ENCODE peak calls at places on chromosomes 1 and 21, in seven cellular contexts. J is SJSA1, S is heart right ventricle, Z is tibial artery, X is IMR-90, O is iPS DF 6.9, Y is A673. T is an unnamed sample. For H3K9me3 and H3K4me1, the result is how much of the 10 kb centered on the place peaks cover.

GRCh38 chr1:219692981-219693380 is 80.1 kb upstream of the ZC3H11B start:
- DNase-seq in J (no peak), O (no peak), Y (no peak), Z (no peak), X (peak), S (no peak), T (no peak)

GRCh38 chr21:39349211-39350093 is 564 bp upstream of the HMGN1 start:
- DNase-seq in O (peak), Y (peak), X (peak), S (peak), Z (peak), J (peak), T (peak)

GRCh38 chr21:35511298-35512162 is 462.4 kb upstream of the RUNX1 start:
- DNase-seq in J (no peak), S (no peak), Y (no peak), X (peak), O (no peak), Z (no peak), T (no peak)

GRCh38 chr1:5108740-5109139 is 454.3 kb downstream of the AJAP1 start:
- DNase-seq in Y (no peak), O (no peak), Z (no peak), X (no peak), S (no peak), J (no peak), T (no peak)

GRCh38 chr1:209150114-209150513 is 433.4 kb upstream of the CAMK1G start:
- DNase-seq in O (peak), Z (no peak), X (peak), J (no peak), S (no peak), Y (peak), T (no peak)

GRCh38 chr1:223249854-223250631 is 107.0 kb upstream of the TLR5 start:
- DNase-seq in Z (no peak), X (no peak), S (no peak), O (no peak), J (no peak), Y (no peak), T (no peak)

GRCh38 chr1:209785592-209785991 is 1.2 kb upstream of the C1orf74 start:
- DNase-seq in Z (no peak), S (no peak), O (no peak), X (no peak), J (no peak), Y (no peak), T (no peak)

GRCh38 chr1:32500387-32501209 is 35.7 kb downstream of the ZBTB8B start:
- DNase-seq in S (peak), O (no peak), X (peak), J (peak), Y (peak), Z (peak), T (peak)

GRCh38 chr1:198686069-198686728 is 47.4 kb downstream of the PTPRC start:
- DNase-seq in Z (no peak), S (no peak), J (no peak), O (no peak), X (peak), Y (peak), T (no peak)

GRCh38 chr21:33025106-33025470 is 647 bp upstream of the OLIG2 start:
- DNase-seq in O (no peak), S (no peak), J (no peak), Y (no peak), X (no peak), Z (no peak), T (no peak)

GRCh38 chr21:33025471-33026298 is at the start of gene OLIG2:
- DNase-seq in O (peak), S (no peak), Y (peak), Z (no peak), J (no peak), X (peak), T (no peak)

GRCh38 chr21:33022828-33023573 is 2.7 kb upstream of the OLIG2 start:
- DNase-seq in Z (no peak), O (no peak), X (no peak), Y (no peak), J (no peak), S (no peak), T (no peak)

GRCh38 chr21:33023574-33024277 is 2.0 kb upstream of the OLIG2 start:
- DNase-seq in J (no peak), S (no peak), Y (no peak), Z (no peak), O (no peak), X (no peak), T (no peak)

GRCh38 chr21:33024278-33025103 is 1.2 kb upstream of the OLIG2 start:
- DNase-seq in X (no peak), J (no peak), Y (no peak), S (no peak), O (no peak), Z (no peak), T (no peak)
- H3K9me3 ChIP-seq in X (under half), J (under half), Y (under half), S (under half), O (under half), Z (under half), T (under half)

GRCh38 chr1:6585841-6586240 is 6.0 kb downstream of the ZBTB48 start:
- DNase-seq in Y (no peak), X (no peak), Z (no peak), J (no peak), O (no peak), S (no peak), T (no peak)

GRCh38 chr1:6588128-6588892 is 8.5 kb downstream of the ZBTB48 start:
- DNase-seq in J (no peak), Y (no peak), S (no peak), O (no peak), Z (no peak), X (no peak), T (no peak)

GRCh38 chr1:6588893-6589481 is 9.2 kb downstream of the ZBTB48 start:
- DNase-seq in O (no peak), Z (no peak), X (no peak), S (no peak), Y (no peak), J (no peak), T (peak)

GRCh38 chr1:6586404-6586816 is 6.6 kb downstream of the ZBTB48 start:
- DNase-seq in O (no peak), S (no peak), X (no peak), Z (no peak), J (no peak), Y (no peak), T (no peak)

DNA sequence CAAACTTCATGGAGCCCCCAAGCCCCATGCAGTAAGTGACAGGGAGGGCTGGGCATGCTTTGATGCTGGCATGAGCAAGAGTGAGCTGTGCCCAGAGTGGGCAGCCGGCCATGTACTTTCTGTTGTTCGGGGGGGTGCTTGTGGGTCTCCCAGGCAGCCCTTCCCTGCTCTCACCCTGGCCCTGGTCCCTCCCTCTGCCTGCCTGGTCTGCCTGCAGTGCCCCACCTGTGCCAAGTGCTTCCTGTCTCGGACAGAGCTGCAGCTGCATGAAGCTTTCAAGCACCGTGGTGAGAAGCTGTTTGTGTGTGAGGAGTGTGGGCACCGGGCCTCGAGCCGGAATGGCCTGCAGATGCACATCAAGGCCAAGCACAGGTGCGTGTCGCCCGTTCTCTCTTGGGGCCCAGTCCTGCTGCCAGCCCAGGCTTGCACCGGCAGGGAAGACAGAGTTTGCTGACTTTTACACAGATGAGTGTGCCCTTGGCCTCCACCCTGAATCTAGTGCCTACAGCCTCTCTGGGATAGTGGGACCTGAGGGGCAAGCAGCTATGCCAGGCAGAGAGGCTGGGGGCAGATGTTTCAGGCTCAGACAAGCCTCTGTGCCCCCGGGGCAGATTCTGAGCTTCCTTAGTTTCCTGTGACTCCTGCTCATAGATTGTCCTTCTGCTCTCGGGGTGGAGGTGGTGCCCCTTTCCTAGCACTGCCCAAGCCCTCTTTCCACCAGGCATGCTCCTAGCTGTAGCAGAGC is 7.6 kb downstream of the ZBTB48 start:
- DNase-seq in X (no peak), S (peak), Z (peak), Y (no peak), J (no peak), O (no peak), T (peak)
- H3K27ac ChIP-seq in X (no peak), S (peak), Z (peak), Y (no peak), J (no peak), O (no peak), T (peak)

DNA sequence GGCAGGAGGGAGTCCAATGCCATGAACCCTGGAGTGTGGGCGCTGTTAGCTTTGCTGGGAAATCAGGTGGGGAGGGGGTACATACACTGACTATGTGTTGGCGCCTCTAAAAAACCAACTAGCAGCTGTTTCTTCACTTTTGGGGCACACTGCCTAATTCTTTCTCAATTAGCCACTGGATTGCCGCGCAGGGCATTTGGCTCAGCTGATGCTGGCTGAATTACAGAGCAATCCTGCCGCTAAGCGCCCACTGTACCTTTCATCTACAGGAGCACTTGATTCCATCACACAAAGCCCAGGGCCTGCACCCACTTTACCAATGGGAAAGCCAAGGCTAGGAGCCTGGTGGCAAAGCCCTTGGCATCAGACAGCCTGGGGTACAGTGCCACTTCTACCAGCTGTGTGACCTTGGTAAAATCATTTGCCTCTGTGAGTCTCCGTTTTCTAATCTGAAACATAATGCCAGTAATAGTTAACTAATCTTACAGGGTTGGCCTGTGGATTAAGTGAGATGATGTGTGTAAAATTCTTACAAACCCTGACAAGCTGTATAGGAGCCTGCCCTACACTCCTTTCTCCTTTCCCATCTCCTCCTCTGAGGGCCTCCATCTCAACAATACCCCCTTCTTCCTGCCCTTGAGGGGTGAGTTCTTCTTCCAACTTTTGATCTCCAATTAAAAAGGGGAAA is 59.0 kb downstream of the UBE2T start:
- DNase-seq in X (no peak), Z (no peak), Y (no peak), S (no peak), O (no peak), J (no peak), T (no peak)
- H3K4me1 ChIP-seq in X (under half), Z (under half), Y (under half), S (under half), O (under half), J (half or more), T (under half)

GRCh38 chr1:228242313-228242864 is 34.5 kb downstream of the OBSCN start:
- DNase-seq in Y (no peak), J (no peak), Z (no peak), S (no peak), O (no peak), X (no peak), T (no peak)

GRCh38 chr1:228243093-228243492 is 35.2 kb downstream of the OBSCN start:
- DNase-seq in X (no peak), Z (no peak), S (no peak), O (no peak), Y (no peak), J (no peak), T (no peak)

GRCh38 chr1:228241259-228241658 is 33.4 kb downstream of the OBSCN start:
- DNase-seq in X (no peak), Y (no peak), O (no peak), Z (no peak), J (no peak), S (no peak), T (no peak)

GRCh38 chr1:228238461-228238860 is 30.6 kb downstream of the OBSCN start:
- DNase-seq in J (no peak), Z (no peak), X (no peak), Y (no peak), S (no peak), O (no peak), T (no peak)

DNA sequence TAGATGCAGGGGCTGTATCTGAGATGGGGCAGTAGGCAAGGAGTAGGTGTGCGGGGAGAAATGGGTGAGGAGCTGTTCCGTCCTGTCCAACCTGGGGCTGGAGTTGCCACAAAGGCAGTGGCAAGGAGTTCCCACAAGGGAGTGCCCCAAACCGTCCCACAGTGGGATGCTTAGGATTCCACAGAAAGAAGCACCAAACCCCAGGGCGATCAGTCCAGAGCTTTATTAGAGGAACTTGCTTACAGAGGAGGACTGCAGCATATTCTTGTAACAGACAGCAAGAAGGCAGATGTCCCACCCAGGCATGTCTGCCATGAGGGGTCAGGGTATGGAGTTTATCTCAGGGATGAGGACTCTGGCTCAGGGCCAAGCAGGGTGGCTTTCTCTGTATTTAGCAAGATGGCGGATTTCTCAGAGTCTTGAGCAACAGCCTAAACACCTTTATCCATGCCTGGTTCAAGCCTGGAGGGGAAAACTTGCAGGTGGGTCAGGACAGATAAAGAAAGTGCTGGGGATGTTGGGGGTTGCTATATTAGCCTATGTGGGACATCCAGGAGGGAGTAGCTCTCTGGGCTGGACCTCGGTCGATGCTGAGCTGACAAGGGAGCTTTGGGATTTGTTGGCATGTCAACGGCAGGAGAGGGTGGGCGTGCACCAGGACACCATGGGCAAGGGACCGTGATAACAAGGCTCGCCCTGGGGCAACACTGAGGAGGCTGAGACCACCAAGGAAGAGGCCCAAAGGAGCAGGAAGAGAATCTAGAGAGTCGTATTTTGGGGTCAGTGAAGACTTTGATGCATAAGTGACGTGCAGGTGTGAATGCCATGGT is 32.8 kb downstream of the OBSCN start:
- DNase-seq in J (no peak), S (no peak), Z (no peak), Y (no peak), X (no peak), O (no peak), T (no peak)
- H3K9me3 ChIP-seq in J (under half), S (under half), Z (under half), Y (half or more), X (under half), O (under half), T (under half)

GRCh38 chr1:34710811-34711210 is 44.0 kb upstream of the GJB5 start:
- DNase-seq in O (no peak), Z (no peak), X (no peak), J (no peak), Y (no peak), S (no peak), T (no peak)

GRCh38 chr1:34711469-34711868 is 43.4 kb upstream of the GJB5 start:
- DNase-seq in Y (peak), S (no peak), Z (no peak), X (no peak), O (peak), J (no peak), T (no peak)

GRCh38 chr1:34709547-34709946 is 45.3 kb upstream of the GJB5 start:
- DNase-seq in X (no peak), S (no peak), Y (peak), J (no peak), O (no peak), Z (no peak), T (no peak)

GRCh38 chr1:34705077-34705476 is 49.8 kb upstream of the GJB5 start:
- DNase-seq in O (no peak), Z (no peak), Y (no peak), S (no peak), J (no peak), X (no peak), T (no peak)

DNA sequence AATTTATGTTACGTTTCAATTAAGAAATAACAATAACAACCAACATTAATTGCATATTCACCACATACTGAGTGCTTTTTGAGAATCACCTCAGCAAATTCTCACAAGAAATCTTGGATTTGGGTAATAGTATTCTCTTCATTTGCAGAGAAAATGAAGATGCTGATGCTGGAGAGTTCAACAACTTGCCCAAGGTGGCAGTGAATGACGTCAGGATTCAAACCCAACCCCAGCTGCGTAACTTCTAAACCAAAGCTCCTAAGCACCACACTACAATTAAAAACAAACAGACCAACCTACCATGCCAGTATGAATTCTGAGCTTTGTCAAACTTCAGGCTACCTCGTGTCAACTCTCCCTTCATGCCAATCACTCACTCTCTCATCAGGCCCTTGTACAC is 46.7 kb upstream of the GJB5 start:
- DNase-seq in Z (no peak), S (no peak), J (no peak), Y (no peak), X (no peak), O (no peak), T (no peak)
- H3K27ac ChIP-seq in Z (no peak), S (no peak), J (no peak), Y (no peak), X (no peak), O (no peak), T (no peak)